ENCODE peak calls at places on chromosomes 13 and 19, in nine cellular contexts. R is ovary, T is mesendoderm, W is GM19239, Z is NCI-H460, B is anterior cingulate cortex, U is T-helper 2 cell, N is amniotic stem cell, C is tibial nerve. L is an unnamed sample.

GRCh38 chr13:113297370-113297871 is 382 bp downstream of the LAMP1 start:
- DNase-seq in R (peak; percentile 27), T (peak; percentile 39), W (peak; percentile 36), Z (no peak), B (no peak), U (peak; percentile 78), N (no peak), C (no peak), L (peak; percentile 59)

GRCh38 chr13:67230774-67231480 is 791 bp upstream of the PCDH9 start:
- DNase-seq in R (peak; percentile 55), T (peak; percentile 73), W (peak; percentile 9), Z (peak; percentile 23), B (peak; percentile 65), U (peak; percentile 10), N (peak; percentile 58), C (peak; percentile 19), L (peak; percentile 61)

GRCh38 chr13:80707000-80707983 is 366.4 kb upstream of the SPRY2 start:
- DNase-seq in R (no peak), T (no peak), W (no peak), Z (no peak), B (no peak), U (no peak), N (no peak), C (no peak), L (no peak)

GRCh38 chr13:83057119-83057518 is 825.2 kb downstream of the SLITRK1 start:
- DNase-seq in R (no peak), T (no peak), W (no peak), Z (no peak), B (no peak), U (no peak), N (no peak), C (no peak), L (no peak)

GRCh38 chr13:69857188-69857821 is 250.3 kb upstream of the ATXN8OS start:
- DNase-seq in R (no peak), T (peak; percentile 81), W (no peak), Z (peak; percentile 55), B (no peak), U (peak; percentile 34), N (peak; percentile 11), C (no peak), L (no peak)

GRCh38 chr19:50205681-50206138 is 2.3 kb downstream of the MYH14 start:
- DNase-seq in R (no peak), T (no peak), W (no peak), Z (no peak), B (no peak), U (no peak), N (no peak), C (no peak), L (no peak)

GRCh38 chr19:57888107-57888493 is 737 bp downstream of the ZNF814 start:
- DNase-seq in R (no peak), T (no peak), W (no peak), Z (no peak), B (no peak), U (no peak), N (no peak), C (no peak), L (no peak)

GRCh38 chr13:40127476-40127875 is 472.0 kb downstream of the COG6 start:
- DNase-seq in R (no peak), T (no peak), W (no peak), Z (no peak), B (no peak), U (no peak), N (no peak), C (no peak), L (no peak)

GRCh38 chr19:29404951-29405727 is 120.7 kb upstream of the VSTM2B start:
- DNase-seq in R (peak; percentile 49), T (peak; percentile 85), W (no peak), Z (no peak), B (peak; percentile 36), U (no peak), N (no peak), C (no peak), L (no peak)

GRCh38 chr19:2097330-2098327 is 914 bp downstream of the IZUMO4 start:
- DNase-seq in R (peak; percentile 58), T (no peak), W (peak; percentile 70), Z (no peak), B (no peak), U (peak; percentile 57), N (no peak), C (no peak), L (no peak)

GRCh38 chr19:11166281-11167142 is 10.9 kb upstream of the SPC24 start:
- DNase-seq in R (no peak), T (no peak), W (no peak), Z (no peak), B (no peak), U (no peak), N (peak; percentile 30), C (no peak), L (no peak)

GRCh38 chr19:6062274-6062673 is 48.0 kb downstream of the RFX2 start:
- DNase-seq in R (peak; percentile 66), T (no peak), W (no peak), Z (no peak), B (no peak), U (peak; percentile 32), N (no peak), C (no peak), L (no peak)

GRCh38 chr19:12952488-12953455 is 4.3 kb downstream of the GADD45GIP1 start:
- DNase-seq in R (no peak), T (no peak), W (no peak), Z (no peak), B (peak; percentile 26), U (no peak), N (peak; percentile 59), C (no peak), L (peak; percentile 21)

GRCh38 chr19:28737021-28737525 is 475.9 kb downstream of the UQCRFS1 start:
- DNase-seq in R (no peak), T (peak; percentile 32), W (no peak), Z (no peak), B (no peak), U (peak; percentile 57), N (peak; percentile 1), C (no peak), L (no peak)

GRCh38 chr13:42946927-42947326 is 45.1 kb downstream of the EPSTI1 start:
- DNase-seq in R (no peak), T (no peak), W (no peak), Z (no peak), B (no peak), U (no peak), N (no peak), C (no peak), L (no peak)

GRCh38 chr13:73428137-73428536 is 369.3 kb downstream of the KLF5 start:
- DNase-seq in R (no peak), T (peak; percentile 57), W (no peak), Z (no peak), B (no peak), U (no peak), N (peak; percentile 60), C (no peak), L (no peak)

GRCh38 chr13:71798723-71799122 is 68.3 kb downstream of the DACH1 start:
- DNase-seq in R (no peak), T (no peak), W (no peak), Z (no peak), B (no peak), U (no peak), N (no peak), C (no peak), L (no peak)

GRCh38 chr19:12555456-12555930 is 4.2 kb upstream of the ZNF564 start:
- DNase-seq in R (no peak), T (peak; percentile 33), W (no peak), Z (no peak), B (no peak), U (no peak), N (no peak), C (no peak), L (no peak)

GRCh38 chr13:42101821-42102580 is 53.6 kb downstream of the DGKH start:
- DNase-seq in R (no peak), T (no peak), W (no peak), Z (no peak), B (no peak), U (no peak), N (no peak), C (no peak), L (no peak)

GRCh38 chr19:29851769-29852521 is 40.2 kb downstream of the CCNE1 start:
- DNase-seq in R (no peak), T (no peak), W (no peak), Z (no peak), B (no peak), U (peak; percentile 47), N (no peak), C (no peak), L (no peak)

GRCh38 chr13:112057736-112058518 is 9.0 kb upstream of the SOX1 start:
- DNase-seq in R (no peak), T (no peak), W (no peak), Z (no peak), B (no peak), U (no peak), N (no peak), C (no peak), L (no peak)

GRCh38 chr13:82962422-82962821 is 919.9 kb downstream of the SLITRK1 start:
- DNase-seq in R (no peak), T (no peak), W (no peak), Z (no peak), B (no peak), U (no peak), N (no peak), C (no peak), L (no peak)

GRCh38 chr19:17871032-17871877 is 490 bp upstream of the SLC5A5 start:
- DNase-seq in R (no peak), T (no peak), W (no peak), Z (no peak), B (no peak), U (no peak), N (no peak), C (no peak), L (no peak)

GRCh38 chr19:49690656-49691242 is at the start of gene CPT1C:
- DNase-seq in R (peak; percentile 89), T (peak; percentile 93), W (no peak), Z (no peak), B (peak; percentile 75), U (peak; percentile 62), N (peak; percentile 57), C (peak; percentile 47), L (peak; percentile 74)

GRCh38 chr19:3575260-3575741 is 2.6 kb downstream of the HMG20B start:
- DNase-seq in R (no peak), T (peak; percentile 80), W (no peak), Z (peak; percentile 56), B (no peak), U (peak; percentile 39), N (no peak), C (no peak), L (no peak)

GRCh38 chr13:31436478-31436877 is 236.7 kb downstream of the B3GLCT start:
- DNase-seq in R (no peak), T (no peak), W (no peak), Z (no peak), B (no peak), U (no peak), N (no peak), C (no peak), L (no peak)

GRCh38 chr19:10924597-10924996 is 3.8 kb downstream of the YIPF2 start:
- DNase-seq in R (no peak), T (no peak), W (no peak), Z (no peak), B (no peak), U (no peak), N (no peak), C (no peak), L (no peak)

GRCh38 chr19:56811480-56811879 is 29.0 kb downstream of the PEG3 start:
- DNase-seq in R (no peak), T (no peak), W (no peak), Z (no peak), B (no peak), U (no peak), N (no peak), C (no peak), L (no peak)

GRCh38 chr13:101624210-101624922 is 171.9 kb downstream of the ITGBL1 start:
- DNase-seq in R (no peak), T (peak; percentile 21), W (no peak), Z (peak; percentile 81), B (no peak), U (no peak), N (no peak), C (no peak), L (no peak)

GRCh38 chr13:52848455-52849190 is at the start of gene PCDH8:
- DNase-seq in R (no peak), T (peak; percentile 93), W (no peak), Z (no peak), B (peak; percentile 72), U (peak; percentile 63), N (no peak), C (no peak), L (no peak)

GRCh38 chr13:111415216-111415615 is 94.8 kb downstream of the TEX29 start:
- DNase-seq in R (no peak), T (no peak), W (no peak), Z (no peak), B (no peak), U (no peak), N (no peak), C (no peak), L (no peak)

L was measured in C1 segment of cervical spinal cord.